ENCODE peak calls at places on chromosome 14, in seven cellular contexts. J is RWPE2, V is A549, W is tibial nerve, U is mucosa of descending colon, T is ovary, X is Caco-2. Y is an unnamed sample.

GRCh38 chr14:65927871-65928270 is 515.3 kb downstream of the FUT8 start:
- DNase-seq in X (no peak), J (no peak), W (no peak), V (no peak), T (no peak), U (peak; percentile 71), Y (no peak)

GRCh38 chr14:58772061-58772604 is 134.4 kb downstream of the DACT1 start:
- DNase-seq in T (no peak), V (no peak), X (no peak), U (no peak), W (no peak), J (no peak), Y (no peak)

GRCh38 chr14:38297681-38298080 is 41.8 kb upstream of the CLEC14A start:
- DNase-seq in U (no peak), W (no peak), X (no peak), T (no peak), V (no peak), J (no peak), Y (no peak)

GRCh38 chr14:76500011-76500410 is 124.1 kb downstream of the ESRRB start:
- DNase-seq in W (no peak), V (no peak), X (no peak), U (no peak), J (peak; percentile 47), T (no peak), Y (no peak)

GRCh38 chr14:21069388-21070082 is 569 bp upstream of the ARHGEF40 start:
- DNase-seq in J (no peak), U (no peak), T (peak; percentile 56), V (no peak), W (peak; percentile 39), X (peak; percentile 17), Y (no peak)

GRCh38 chr14:54355698-54356097 is 41.1 kb upstream of the CDKN3 start:
- DNase-seq in U (no peak), W (no peak), J (no peak), T (no peak), V (no peak), X (no peak), Y (no peak)

GRCh38 chr14:51554339-51554920 is 97.3 kb upstream of the FRMD6 start:
- DNase-seq in W (no peak), T (no peak), V (peak; percentile 65), J (no peak), X (no peak), U (no peak), Y (no peak)

GRCh38 chr14:95389471-95390011 is 69.8 kb upstream of the CLMN start:
- DNase-seq in T (peak; percentile 25), W (peak; percentile 67), J (no peak), U (no peak), X (no peak), V (no peak), Y (peak; percentile 82)

GRCh38 chr14:65949711-65950516 is 536.3 kb upstream of the CCDC196 start:
- DNase-seq in J (peak; percentile 77), X (no peak), U (no peak), T (peak; percentile 19), V (peak; percentile 28), W (no peak), Y (peak; percentile 21)

GRCh38 chr14:47626151-47627035 is 49.0 kb downstream of the MDGA2 start:
- DNase-seq in X (no peak), U (no peak), V (no peak), W (no peak), J (no peak), T (no peak), Y (no peak)

GRCh38 chr14:56115471-56115870 is 2.7 kb upstream of the PELI2 start:
- DNase-seq in W (no peak), V (no peak), X (no peak), J (no peak), T (no peak), U (no peak), Y (no peak)

GRCh38 chr14:48973136-48973535 is 613.0 kb downstream of the RPS29 start:
- DNase-seq in W (no peak), V (no peak), J (no peak), X (peak; percentile 38), T (no peak), U (no peak), Y (no peak)

GRCh38 chr14:85607571-85608219 is 77.8 kb downstream of the FLRT2 start:
- DNase-seq in W (no peak), V (peak; percentile 3), J (no peak), X (no peak), U (no peak), T (no peak), Y (no peak)

GRCh38 chr14:88667555-88668273 is 104.9 kb downstream of the ZC3H14 start:
- DNase-seq in V (peak; percentile 78), T (peak; percentile 57), U (no peak), X (peak; percentile 72), J (no peak), W (peak; percentile 45), Y (peak; percentile 26)

GRCh38 chr14:99668998-99669314 is 15.1 kb upstream of the CYP46A1 start:
- DNase-seq in U (no peak), X (no peak), T (no peak), J (no peak), V (no peak), W (no peak), Y (no peak)
- H3K4me1 ChIP-seq in U (peaks cover 3% of the 10 kb centered on the region), X (peaks cover 7% of the 10 kb centered on the region), T (no peaks in the 10 kb centered on the region), J (no peaks in the 10 kb centered on the region), V (peaks cover 17% of the 10 kb centered on the region), W (peaks cover 31% of the 10 kb centered on the region), Y (no peaks in the 10 kb centered on the region)

GRCh38 chr14:75257241-75257640 is 21.4 kb upstream of the FOS start:
- DNase-seq in V (no peak), U (no peak), W (no peak), T (no peak), J (no peak), X (no peak), Y (no peak)

GRCh38 chr14:75254381-75254821 is 24.2 kb upstream of the FOS start:
- DNase-seq in V (no peak), J (peak; percentile 97), U (peak; percentile 92), T (no peak), W (no peak), X (no peak), Y (peak; percentile 75)

GRCh38 chr14:75258079-75258802 is 20.4 kb upstream of the FOS start:
- DNase-seq in W (peak; percentile 73), V (no peak), X (no peak), J (no peak), U (no peak), T (peak; percentile 84), Y (peak; percentile 87)

GRCh38 chr14:75252254-75252837 is 26.3 kb upstream of the FOS start:
- DNase-seq in T (no peak), J (peak; percentile 69), X (no peak), W (no peak), U (peak; percentile 84), V (no peak), Y (no peak)

DNA sequence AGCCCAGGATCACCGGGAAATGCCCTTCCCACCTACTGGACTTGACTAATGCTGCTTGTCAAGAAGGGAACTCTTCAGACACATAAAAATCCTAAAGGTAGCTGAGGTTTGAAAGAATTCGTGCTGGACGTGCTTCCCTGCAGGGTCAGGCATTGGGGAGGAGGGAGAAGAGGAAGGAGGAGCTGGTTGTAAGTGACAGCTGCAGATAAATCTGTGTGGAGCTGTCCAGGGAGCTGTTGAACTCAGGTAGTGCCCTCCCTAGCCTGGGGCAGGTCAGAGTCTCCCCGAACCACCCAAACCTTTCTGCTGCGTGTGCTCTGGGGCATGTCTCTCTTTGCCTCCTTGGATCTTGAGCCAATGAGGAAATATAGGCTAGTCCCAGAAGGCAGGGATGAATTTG is 23.7 kb upstream of the FOS start:
- DNase-seq in X (no peak), U (no peak), W (no peak), T (no peak), V (no peak), J (peak; percentile 91), Y (no peak)
- H3K4me1 ChIP-seq in X (peaks cover 6% of the 10 kb centered on the region), U (peaks cover 55% of the 10 kb centered on the region), W (peaks cover 42% of the 10 kb centered on the region), T (peaks cover 3% of the 10 kb centered on the region), V (peaks cover 26% of the 10 kb centered on the region), J (peaks cover 73% of the 10 kb centered on the region), Y (peaks cover 40% of the 10 kb centered on the region)

GRCh38 chr14:24094839-24095195 is 706 bp downstream of the PCK2 start:
- DNase-seq in X (no peak), V (no peak), J (no peak), U (no peak), W (no peak), T (peak; percentile 31), Y (no peak)
- H3K4me1 ChIP-seq in X (peaks cover 21% of the 10 kb centered on the region), V (peaks cover 18% of the 10 kb centered on the region), J (peaks cover 15% of the 10 kb centered on the region), U (peaks cover 31% of the 10 kb centered on the region), W (peaks cover 33% of the 10 kb centered on the region), T (peaks cover 3% of the 10 kb centered on the region), Y (peaks cover 6% of the 10 kb centered on the region)

GRCh38 chr14:87139299-87139698 is 853.7 kb downstream of the GALC start:
- DNase-seq in J (no peak), T (no peak), V (no peak), X (no peak), U (no peak), W (no peak), Y (no peak)
- H3K4me1 ChIP-seq in J (peaks cover 3% of the 10 kb centered on the region), T (no peaks in the 10 kb centered on the region), V (no peaks in the 10 kb centered on the region), X (no peaks in the 10 kb centered on the region), U (no peaks in the 10 kb centered on the region), W (no peaks in the 10 kb centered on the region), Y (no peaks in the 10 kb centered on the region)

DNA sequence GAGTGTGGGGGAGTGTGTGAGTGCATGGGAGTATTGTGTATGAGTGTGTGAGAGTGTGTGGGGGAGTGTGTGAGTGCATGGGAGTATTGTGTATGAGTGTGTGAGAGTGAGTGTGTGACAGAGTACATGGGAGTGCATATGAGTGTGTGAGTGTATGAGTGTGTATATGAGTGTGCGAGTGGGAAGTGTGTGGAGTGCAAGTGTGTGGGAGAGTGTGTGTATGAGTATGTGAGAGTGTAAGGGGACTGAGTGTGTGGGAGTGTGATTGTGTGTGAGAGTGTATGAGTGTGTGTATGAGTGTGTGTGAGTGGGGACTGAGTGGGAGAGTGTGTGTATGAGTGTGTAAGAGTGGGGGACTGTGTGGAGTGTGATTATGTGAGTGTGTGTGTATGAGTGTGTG is 40.7 kb downstream of the PRIMA1 start:
- DNase-seq in X (no peak), W (no peak), J (no peak), T (no peak), V (no peak), U (no peak), Y (no peak)
- H3K4me1 ChIP-seq in X (no peaks in the 10 kb centered on the region), W (peaks cover 94% of the 10 kb centered on the region), J (no peaks in the 10 kb centered on the region), T (no peaks in the 10 kb centered on the region), V (no peaks in the 10 kb centered on the region), U (no peaks in the 10 kb centered on the region), Y (no peaks in the 10 kb centered on the region)

GRCh38 chr14:68619805-68620574 is 172.9 kb downstream of the ZFP36L1 start:
- DNase-seq in J (no peak), X (peak; percentile 80), T (peak; percentile 47), V (peak; percentile 42), U (no peak), W (peak; percentile 3), Y (peak; percentile 63)
- H3K4me1 ChIP-seq in J (peaks cover 3% of the 10 kb centered on the region), X (peaks cover 25% of the 10 kb centered on the region), T (peaks cover 9% of the 10 kb centered on the region), V (peaks cover 5% of the 10 kb centered on the region), U (no peaks in the 10 kb centered on the region), W (peaks cover 11% of the 10 kb centered on the region), Y (peaks cover 25% of the 10 kb centered on the region)

GRCh38 chr14:91405724-91406435 is 11.7 kb downstream of the CCDC88C start:
- DNase-seq in X (no peak), W (no peak), U (no peak), J (no peak), T (no peak), V (no peak), Y (no peak)
- H3K4me1 ChIP-seq in X (no peaks in the 10 kb centered on the region), W (peaks cover 4% of the 10 kb centered on the region), U (peaks cover 28% of the 10 kb centered on the region), J (peaks cover 7% of the 10 kb centered on the region), T (peaks cover 4% of the 10 kb centered on the region), V (no peaks in the 10 kb centered on the region), Y (no peaks in the 10 kb centered on the region)

Y was measured in psoas muscle.